ENCODE peak calls at places on chromosomes 16 and 17, in seven cellular contexts. Y is HL-60; N is CD8-positive, alpha-beta T cell; Q is HFF-Myc; Z is choroid plexus epithelial cell; B is neural progenitor cell; P is heart right ventricle. V is an unnamed sample.

GRCh38 chr16:6977906-6978305 is 354.7 kb upstream of the RBFOX1 start:
- DNase-seq in Y (no peak), N (no peak), Q (no peak), Z (no peak), B (no peak), P (no peak), V (no peak)

GRCh38 chr17:76789235-76789788 is 51.4 kb downstream of the MFSD11 start:
- DNase-seq in Y (no peak), N (no peak), Q (no peak), Z (no peak), B (no peak), P (no peak), V (no peak)

GRCh38 chr16:21199607-21200218 is 11.7 kb downstream of the ZP2 start:
- DNase-seq in Y (no peak), N (no peak), Q (no peak), Z (no peak), B (no peak), P (no peak), V (no peak)

GRCh38 chr16:50718061-50718760 is 23.7 kb upstream of the CYLD start:
- DNase-seq in Y (no peak), N (no peak), Q (no peak), Z (peak), B (no peak), P (no peak), V (no peak)

GRCh38 chr16:316741-317464 is 33.9 kb downstream of the PDIA2 start:
- DNase-seq in Y (no peak), N (no peak), Q (no peak), Z (no peak), B (no peak), P (no peak), V (no peak)

GRCh38 chr16:79767597-79768280 is 167.2 kb upstream of the MAF start:
- DNase-seq in Y (no peak), N (no peak), Q (no peak), Z (peak), B (peak), P (no peak), V (no peak)

GRCh38 chr16:8611886-8612595 is 9.5 kb upstream of the METTL22 start:
- DNase-seq in Y (no peak), N (no peak), Q (no peak), Z (peak), B (no peak), P (no peak), V (no peak)

GRCh38 chr16:10871157-10871991 is 5.6 kb upstream of the CIITA start:
- DNase-seq in Y (peak), N (no peak), Q (no peak), Z (peak), B (no peak), P (peak), V (no peak)

GRCh38 chr17:62855136-62855535 is 47.0 kb upstream of the MARCHF10 start:
- DNase-seq in Y (no peak), N (no peak), Q (no peak), Z (no peak), B (no peak), P (no peak), V (no peak)

GRCh38 chr17:9986754-9987382 is 81.8 kb upstream of the RCVRN start:
- DNase-seq in Y (no peak), N (no peak), Q (no peak), Z (no peak), B (no peak), P (no peak), V (no peak)

GRCh38 chr17:42702446-42702845 is 20.1 kb downstream of the CNTNAP1 start:
- DNase-seq in Y (no peak), N (no peak), Q (no peak), Z (no peak), B (no peak), P (no peak), V (no peak)

GRCh38 chr17:67990909-67991308 is 5.4 kb downstream of the C17orf58 start:
- DNase-seq in Y (no peak), N (no peak), Q (no peak), Z (no peak), B (no peak), P (no peak), V (no peak)

GRCh38 chr16:4025428-4025827 is 90.8 kb downstream of the ADCY9 start:
- DNase-seq in Y (no peak), N (no peak), Q (no peak), Z (no peak), B (no peak), P (peak), V (no peak)

GRCh38 chr17:79864617-79865250 is 25.5 kb upstream of the CBX4 start:
- DNase-seq in Y (no peak), N (no peak), Q (no peak), Z (no peak), B (no peak), P (no peak), V (no peak)

GRCh38 chr17:68238894-68239293 is 8.9 kb upstream of the AMZ2 start:
- DNase-seq in Y (no peak), N (no peak), Q (no peak), Z (no peak), B (no peak), P (no peak), V (peak)

GRCh38 chr16:2154533-2155090 is 970 bp upstream of the TRAF7 start:
- DNase-seq in Y (no peak), N (no peak), Q (no peak), Z (no peak), B (no peak), P (no peak), V (no peak)

GRCh38 chr17:42287305-42288077 is 807 bp upstream of the STAT5A start:
- DNase-seq in Y (no peak), N (no peak), Q (no peak), Z (no peak), B (no peak), P (peak), V (no peak)

GRCh38 chr16:54633943-54634362 is 296.7 kb upstream of the IRX5 start:
- DNase-seq in Y (peak), N (no peak), Q (no peak), Z (peak), B (peak), P (no peak), V (no peak)

GRCh38 chr17:4858880-4859260 is 25.7 kb downstream of the MINK1 start:
- DNase-seq in Y (no peak), N (no peak), Q (no peak), Z (peak), B (no peak), P (peak), V (no peak)

GRCh38 chr16:89923640-89924297 is 627 bp downstream of the TUBB3 start:
- DNase-seq in Y (no peak), N (no peak), Q (no peak), Z (no peak), B (peak), P (no peak), V (no peak)

GRCh38 chr16:20291807-20292206 is 35.5 kb downstream of the GP2 start:
- DNase-seq in Y (no peak), N (no peak), Q (no peak), Z (no peak), B (peak), P (no peak), V (no peak)

GRCh38 chr16:30473231-30474061 is 904 bp downstream of the ITGAL start:
- DNase-seq in Y (peak), N (no peak), Q (no peak), Z (no peak), B (no peak), P (peak), V (no peak)

GRCh38 chr17:54493691-54494090 is 407.0 kb upstream of the TOM1L1 start:
- DNase-seq in Y (no peak), N (no peak), Q (no peak), Z (no peak), B (no peak), P (no peak), V (no peak)

GRCh38 chr17:49373115-49373514 is 11.1 kb upstream of the ZNF652 start:
- DNase-seq in Y (no peak), N (no peak), Q (no peak), Z (no peak), B (no peak), P (no peak), V (no peak)

GRCh38 chr17:80847506-80848230 is 144.0 kb upstream of the CHMP6 start:
- DNase-seq in Y (no peak), N (peak), Q (no peak), Z (no peak), B (no peak), P (no peak), V (no peak)

GRCh38 chr17:3917391-3917931 is 1.2 kb upstream of the P2RX1 start:
- DNase-seq in Y (peak), N (no peak), Q (no peak), Z (peak), B (no peak), P (peak), V (no peak)

GRCh38 chr17:78458739-78459335 is 80.4 kb downstream of the PGS1 start:
- DNase-seq in Y (no peak), N (no peak), Q (no peak), Z (no peak), B (no peak), P (no peak), V (no peak)

GRCh38 chr16:86052926-86053325 is 154.0 kb downstream of the IRF8 start:
- DNase-seq in Y (no peak), N (no peak), Q (no peak), Z (no peak), B (no peak), P (no peak), V (no peak)

GRCh38 chr17:42608692-42609181 is 437 bp downstream of the RETREG3 start:
- DNase-seq in Y (no peak), N (no peak), Q (no peak), Z (peak), B (peak), P (no peak), V (no peak)

GRCh38 chr17:48539177-48539576 is 5.7 kb downstream of the HOXB2 start:
- DNase-seq in Y (no peak), N (no peak), Q (no peak), Z (no peak), B (no peak), P (no peak), V (no peak)

GRCh38 chr16:49498241-49499017 is 124.8 kb downstream of the C16orf78 start:
- DNase-seq in Y (no peak), N (no peak), Q (no peak), Z (no peak), B (no peak), P (no peak), V (no peak)

GRCh38 chr16:89009343-89010209 is 32.6 kb upstream of the CBFA2T3 start:
- DNase-seq in Y (no peak), N (no peak), Q (no peak), Z (peak), B (peak), P (no peak), V (no peak)

GRCh38 chr16:64206877-64207276 is 915.0 kb downstream of the CDH11 start:
- DNase-seq in Y (no peak), N (no peak), Q (no peak), Z (no peak), B (peak), P (no peak), V (no peak)

GRCh38 chr16:88290850-88291830 is 91.6 kb upstream of the ZNF469 start:
- DNase-seq in Y (no peak), N (no peak), Q (no peak), Z (no peak), B (no peak), P (no peak), V (no peak)

GRCh38 chr17:31724026-31724425 is 135.0 kb downstream of the COPRS start:
- DNase-seq in Y (no peak), N (no peak), Q (peak), Z (peak), B (no peak), P (no peak), V (no peak)

GRCh38 chr16:24580665-24581064 is 41.3 kb downstream of the RBBP6 start:
- DNase-seq in Y (no peak), N (no peak), Q (peak), Z (peak), B (no peak), P (no peak), V (no peak)
- TF ChIP-seq CTCF in Y (no peak), N (no peak), Q (peak), Z (peak), B (peak), P (no peak), V (no peak)

DNA sequence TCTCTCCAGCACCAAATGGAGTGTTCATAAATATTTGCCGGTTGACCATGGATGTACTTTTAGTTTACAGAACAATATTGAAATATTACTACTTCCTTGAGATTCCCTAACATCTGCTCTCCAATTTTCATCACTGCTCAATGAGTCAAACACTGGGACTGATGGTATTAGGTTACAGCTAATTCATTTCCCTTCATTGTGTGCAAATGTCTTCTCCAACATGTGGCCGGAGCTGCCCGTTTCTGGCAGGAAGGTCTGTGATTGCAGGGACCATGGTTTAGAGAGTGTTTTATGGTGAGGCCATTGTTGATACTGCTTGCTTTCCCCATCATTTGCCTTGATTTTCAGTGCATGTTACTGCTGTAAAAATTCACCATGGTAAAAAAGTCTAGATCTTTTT is 209.3 kb downstream of the HS3ST3B1 start:
- DNase-seq in Y (no peak), N (no peak), Q (peak), Z (peak), B (no peak), P (no peak), V (no peak)
- H3K4me3 ChIP-seq in Y (no peak), N (no peak), Q (no peak), Z (no peak), B (no peak), P (no peak), V (no peak)

GRCh38 chr16:70018254-70018653 is 67.1 kb downstream of the CLEC18A start:
- DNase-seq in Y (peak), N (peak), Q (peak), Z (peak), B (peak), P (no peak), V (no peak)
- TF ChIP-seq CTCF in Y (no peak), N (peak), Q (peak), Z (peak), B (peak), P (no peak), V (peak)

GRCh38 chr17:1713878-1714487 is 3.8 kb upstream of the TLCD2 start:
- DNase-seq in Y (peak), N (no peak), Q (no peak), Z (peak), B (peak), P (no peak), V (no peak)

GRCh38 chr17:1715803-1716075 is 5.6 kb upstream of the TLCD2 start:
- DNase-seq in Y (no peak), N (no peak), Q (no peak), Z (no peak), B (no peak), P (no peak), V (no peak)

GRCh38 chr17:1714488-1714979 is 4.4 kb upstream of the TLCD2 start:
- DNase-seq in Y (no peak), N (no peak), Q (peak), Z (peak), B (peak), P (peak), V (no peak)

GRCh38 chr17:1716076-1716911 is 6.1 kb upstream of the TLCD2 start:
- DNase-seq in Y (peak), N (peak), Q (peak), Z (peak), B (peak), P (peak), V (peak)

DNA sequence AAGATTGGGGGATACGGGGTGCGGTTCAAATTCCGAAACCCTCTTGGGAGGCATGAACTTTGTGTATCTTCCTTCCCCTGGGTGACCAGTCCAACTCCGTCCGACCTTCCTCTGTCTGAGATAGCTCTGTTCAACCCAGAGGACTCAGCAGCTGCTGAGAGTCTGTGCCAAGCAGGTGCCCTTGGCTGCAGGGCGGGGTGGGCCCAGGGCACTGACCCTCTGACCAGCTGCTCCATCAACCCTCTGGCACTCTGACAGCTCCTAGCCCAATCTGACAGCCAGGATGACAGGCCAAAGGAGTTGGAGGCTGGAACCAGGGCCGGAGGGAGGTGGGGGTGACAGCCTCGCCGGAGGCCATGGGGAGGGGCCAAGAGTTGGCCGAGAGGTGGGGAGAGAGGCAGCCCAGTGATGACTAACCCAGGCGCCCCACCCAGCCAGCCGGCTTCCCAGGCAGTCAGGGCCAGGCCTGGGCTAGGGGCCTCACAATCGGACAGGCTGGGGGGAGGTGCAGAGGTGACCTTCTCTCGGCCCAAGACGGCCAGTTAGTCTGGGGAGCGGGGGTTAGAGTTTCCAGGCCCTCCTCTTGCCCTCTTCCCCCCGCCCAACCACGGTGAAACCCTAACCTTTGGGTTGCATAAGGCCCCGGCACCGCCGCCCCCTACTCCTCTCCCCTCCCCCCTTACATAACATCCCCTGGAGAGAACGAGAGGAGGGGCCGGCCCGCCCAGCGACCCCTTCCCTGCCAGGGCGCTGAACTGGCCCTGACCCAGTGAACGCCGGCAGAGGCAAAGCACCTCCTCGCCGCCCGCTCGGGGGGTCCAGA is 5.0 kb upstream of the TLCD2 start:
- DNase-seq in Y (no peak), N (no peak), Q (no peak), Z (peak), B (peak), P (peak), V (no peak)
- H3K4me3 ChIP-seq in Y (peak), N (peak), Q (peak), Z (peak), B (peak), P (peak), V (peak)

GRCh38 chr17:57757735-57758134 is 12.6 kb upstream of the CCDC182 start:
- DNase-seq in Y (no peak), N (no peak), Q (no peak), Z (no peak), B (no peak), P (no peak), V (no peak)

GRCh38 chr17:57762375-57762916 is 17.3 kb upstream of the CCDC182 start:
- DNase-seq in Y (no peak), N (no peak), Q (no peak), Z (no peak), B (peak), P (no peak), V (no peak)

GRCh38 chr17:57758654-57759053 is 13.6 kb upstream of the CCDC182 start:
- DNase-seq in Y (no peak), N (no peak), Q (no peak), Z (no peak), B (no peak), P (no peak), V (no peak)

GRCh38 chr17:57760001-57760400 is 14.9 kb upstream of the CCDC182 start:
- DNase-seq in Y (no peak), N (no peak), Q (no peak), Z (no peak), B (no peak), P (no peak), V (no peak)

GRCh38 chr17:57761887-57762286 is 16.8 kb upstream of the CCDC182 start:
- DNase-seq in Y (no peak), N (no peak), Q (no peak), Z (no peak), B (peak), P (no peak), V (no peak)
- TF ChIP-seq CTCF in Y (no peak), N (no peak), Q (no peak), Z (no peak), B (peak), P (no peak), V (no peak)

GRCh38 chr17:978110-979093 is 1.2 kb downstream of the NXN start:
- DNase-seq in Y (no peak), N (no peak), Q (no peak), Z (no peak), B (peak), P (peak), V (no peak)
- H3K4me3 ChIP-seq in Y (no peak), N (peak), Q (peak), Z (peak), B (peak), P (peak), V (no peak)

GRCh38 chr16:47049901-47050583 is 76.6 kb upstream of the DNAJA2 start:
- DNase-seq in Y (no peak), N (no peak), Q (no peak), Z (no peak), B (no peak), P (no peak), V (no peak)
- TF ChIP-seq CTCF in Y (no peak), N (no peak), Q (no peak), Z (no peak), B (no peak), P (no peak), V (no peak)

GRCh38 chr16:31868164-31868563 is 5.4 kb upstream of the ZNF267 start:
- DNase-seq in Y (no peak), N (no peak), Q (no peak), Z (no peak), B (no peak), P (no peak), V (no peak)

GRCh38 chr16:31869511-31870201 is 4.0 kb upstream of the ZNF267 start:
- DNase-seq in Y (peak), N (peak), Q (peak), Z (peak), B (no peak), P (no peak), V (peak)

GRCh38 chr16:31871510-31871909 is 2.1 kb upstream of the ZNF267 start:
- DNase-seq in Y (no peak), N (no peak), Q (no peak), Z (no peak), B (no peak), P (no peak), V (no peak)

GRCh38 chr16:31870809-31871208 is 2.8 kb upstream of the ZNF267 start:
- DNase-seq in Y (no peak), N (no peak), Q (no peak), Z (no peak), B (no peak), P (no peak), V (no peak)

GRCh38 chr16:31868701-31869167 is 4.9 kb upstream of the ZNF267 start:
- DNase-seq in Y (peak), N (peak), Q (peak), Z (peak), B (peak), P (peak), V (no peak)
- H3K4me3 ChIP-seq in Y (no peak), N (peak), Q (no peak), Z (peak), B (no peak), P (no peak), V (peak)

GRCh38 chr17:39083270-39083669 is 68.2 kb downstream of the PLXDC1 start:
- DNase-seq in Y (no peak), N (no peak), Q (no peak), Z (no peak), B (no peak), P (no peak), V (no peak)

GRCh38 chr17:39081851-39082250 is 69.6 kb downstream of the PLXDC1 start:
- DNase-seq in Y (no peak), N (no peak), Q (no peak), Z (no peak), B (no peak), P (no peak), V (no peak)

GRCh38 chr17:39079836-39080235 is 71.6 kb downstream of the PLXDC1 start:
- DNase-seq in Y (no peak), N (no peak), Q (no peak), Z (no peak), B (no peak), P (no peak), V (no peak)

GRCh38 chr17:39082482-39082881 is 69.0 kb downstream of the PLXDC1 start:
- DNase-seq in Y (no peak), N (no peak), Q (no peak), Z (peak), B (no peak), P (no peak), V (no peak)

GRCh38 chr17:39080416-39081179 is 70.8 kb downstream of the PLXDC1 start:
- DNase-seq in Y (no peak), N (no peak), Q (no peak), Z (peak), B (peak), P (peak), V (no peak)
- TF ChIP-seq CTCF in Y (no peak), N (no peak), Q (no peak), Z (no peak), B (no peak), P (no peak), V (no peak)

GRCh38 chr17:50483266-50483665 is 4.6 kb downstream of the RSAD1 start:
- DNase-seq in Y (no peak), N (no peak), Q (no peak), Z (no peak), B (no peak), P (no peak), V (no peak)
- H3K4me3 ChIP-seq in Y (no peak), N (no peak), Q (no peak), Z (no peak), B (no peak), P (no peak), V (no peak)